ENCODE peak calls at places on chromosome 15, in six cellular contexts. B is HFF-Myc, K is Calu3, Q is nephron progenitor cell, T is foreskin fibroblast, G is heart left ventricle. N is an unnamed sample.

GRCh38 chr15:70508561-70509281 is 254.6 kb downstream of the UACA start:
- DNase-seq in B (peak), K (peak), Q (no peak), T (peak), G (no peak), N (peak)

GRCh38 chr15:38564557-38565286 is at the start of gene RASGRP1:
- DNase-seq in B (no peak), K (peak), Q (peak), T (peak), G (peak), N (no peak)

GRCh38 chr15:81156324-81156723 is 22.3 kb downstream of the CFAP161 start:
- DNase-seq in B (no peak), K (no peak), Q (no peak), T (no peak), G (no peak), N (no peak)

GRCh38 chr15:91950631-91951384 is 97.3 kb downstream of the SLCO3A1 start:
- DNase-seq in B (no peak), K (no peak), Q (no peak), T (no peak), G (no peak), N (no peak)

GRCh38 chr15:68277131-68277604 is 377 bp upstream of the FEM1B start:
- DNase-seq in B (no peak), K (no peak), Q (no peak), T (peak), G (peak), N (no peak)

GRCh38 chr15:49628379-49628778 is 7.5 kb downstream of the DTWD1 start:
- DNase-seq in B (no peak), K (no peak), Q (no peak), T (no peak), G (no peak), N (no peak)

GRCh38 chr15:88342666-88343065 is 86.1 kb upstream of the NTRK3 start:
- DNase-seq in B (no peak), K (no peak), Q (no peak), T (no peak), G (no peak), N (no peak)

GRCh38 chr15:80599359-80599758 is 95.8 kb upstream of the ABHD17C start:
- DNase-seq in B (peak), K (no peak), Q (no peak), T (peak), G (no peak), N (no peak)

GRCh38 chr15:63003836-63004610 is 38.5 kb upstream of the TPM1 start:
- DNase-seq in B (no peak), K (no peak), Q (no peak), T (no peak), G (no peak), N (no peak)

GRCh38 chr15:68488290-68488689 is 56.3 kb upstream of the ITGA11 start:
- DNase-seq in B (no peak), K (no peak), Q (no peak), T (no peak), G (no peak), N (no peak)

GRCh38 chr15:73982251-73982962 is 9.7 kb downstream of the STOML1 start:
- DNase-seq in B (peak), K (peak), Q (no peak), T (peak), G (peak), N (no peak)

GRCh38 chr15:98651581-98652220 is 3.4 kb downstream of the IGF1R start:
- DNase-seq in B (no peak), K (no peak), Q (no peak), T (peak), G (no peak), N (no peak)

GRCh38 chr15:33201376-33202189 is 7.1 kb upstream of the FMN1 start:
- DNase-seq in B (peak), K (peak), Q (peak), T (peak), G (no peak), N (no peak)

GRCh38 chr15:85607842-85608241 is 186.9 kb downstream of the KLHL25 start:
- DNase-seq in B (no peak), K (no peak), Q (no peak), T (peak), G (peak), N (no peak)

GRCh38 chr15:66838671-66839239 is 136.7 kb downstream of the SMAD6 start:
- DNase-seq in B (no peak), K (no peak), Q (no peak), T (peak), G (no peak), N (no peak)

GRCh38 chr15:99409097-99409473 is 156.7 kb upstream of the MEF2A start:
- DNase-seq in B (no peak), K (peak), Q (no peak), T (peak), G (peak), N (no peak)

GRCh38 chr15:71136159-71137137 is 21.2 kb downstream of the THSD4 start:
- DNase-seq in B (peak), K (peak), Q (no peak), T (peak), G (peak), N (no peak)

GRCh38 chr15:57312323-57313133 is 63.8 kb upstream of the CGNL1 start:
- DNase-seq in B (no peak), K (no peak), Q (no peak), T (peak), G (no peak), N (no peak)

GRCh38 chr15:63611217-63611616 is 14.0 kb downstream of the FBXL22 start:
- DNase-seq in B (no peak), K (no peak), Q (no peak), T (no peak), G (no peak), N (no peak)

GRCh38 chr15:99507732-99508571 is 57.8 kb upstream of the MEF2A start:
- DNase-seq in B (no peak), K (no peak), Q (no peak), T (peak), G (peak), N (no peak)

GRCh38 chr15:80856400-80856799 is 77.2 kb downstream of the CEMIP start:
- DNase-seq in B (no peak), K (peak), Q (no peak), T (no peak), G (no peak), N (no peak)

GRCh38 chr15:38996111-38996541 is 431.5 kb upstream of the RASGRP1 start:
- DNase-seq in B (peak), K (no peak), Q (no peak), T (peak), G (no peak), N (peak)

GRCh38 chr15:99105516-99106341 is 849 bp downstream of the SYNM start:
- DNase-seq in B (no peak), K (peak), Q (peak), T (peak), G (peak), N (no peak)

GRCh38 chr15:56772868-56773639 is 39.7 kb upstream of the ZNF280D start:
- DNase-seq in B (no peak), K (no peak), Q (no peak), T (peak), G (no peak), N (no peak)

GRCh38 chr15:39692464-39693327 is 89.9 kb downstream of the FSIP1 start:
- DNase-seq in B (no peak), K (no peak), Q (peak), T (no peak), G (no peak), N (no peak)

GRCh38 chr15:66563126-66563525 is 2.7 kb downstream of the LCTL start:
- DNase-seq in B (no peak), K (no peak), Q (no peak), T (no peak), G (no peak), N (no peak)

GRCh38 chr15:31256385-31257265 is 70.0 kb upstream of the KLF13 start:
- DNase-seq in B (no peak), K (no peak), Q (no peak), T (no peak), G (no peak), N (no peak)

GRCh38 chr15:84748274-84749110 is at the start of gene ZNF592:
- DNase-seq in B (no peak), K (peak), Q (peak), T (peak), G (peak), N (peak)

GRCh38 chr15:49079340-49080039 is 33.2 kb upstream of the SECISBP2L start:
- DNase-seq in B (no peak), K (no peak), Q (no peak), T (no peak), G (no peak), N (no peak)

GRCh38 chr15:80242132-80242769 is 9.8 kb downstream of the CTXND1 start:
- DNase-seq in B (no peak), K (peak), Q (peak), T (peak), G (no peak), N (no peak)

GRCh38 chr15:69290346-69291164 is 8.2 kb upstream of the PAQR5 start:
- DNase-seq in B (no peak), K (no peak), Q (no peak), T (no peak), G (peak), N (no peak)

GRCh38 chr15:63792584-63792983 is 41.2 kb downstream of the HERC1 start:
- DNase-seq in B (no peak), K (no peak), Q (no peak), T (no peak), G (no peak), N (no peak)

GRCh38 chr15:83571820-83572707 is 81.9 kb upstream of the ADAMTSL3 start:
- DNase-seq in B (peak), K (no peak), Q (no peak), T (peak), G (no peak), N (peak)

GRCh38 chr15:32956006-32956405 is 238.2 kb downstream of the GREM1 start:
- DNase-seq in B (peak), K (peak), Q (peak), T (peak), G (no peak), N (peak)

GRCh38 chr15:66124626-66125025 is 128.9 kb downstream of the MEGF11 start:
- DNase-seq in B (no peak), K (no peak), Q (no peak), T (no peak), G (no peak), N (no peak)

GRCh38 chr15:93378547-93378946 is 289.5 kb upstream of the RGMA start:
- DNase-seq in B (no peak), K (no peak), Q (no peak), T (no peak), G (no peak), N (no peak)

GRCh38 chr15:67024322-67024997 is 40.9 kb upstream of the SMAD3 start:
- DNase-seq in B (peak), K (peak), Q (no peak), T (peak), G (peak), N (peak)

DNA sequence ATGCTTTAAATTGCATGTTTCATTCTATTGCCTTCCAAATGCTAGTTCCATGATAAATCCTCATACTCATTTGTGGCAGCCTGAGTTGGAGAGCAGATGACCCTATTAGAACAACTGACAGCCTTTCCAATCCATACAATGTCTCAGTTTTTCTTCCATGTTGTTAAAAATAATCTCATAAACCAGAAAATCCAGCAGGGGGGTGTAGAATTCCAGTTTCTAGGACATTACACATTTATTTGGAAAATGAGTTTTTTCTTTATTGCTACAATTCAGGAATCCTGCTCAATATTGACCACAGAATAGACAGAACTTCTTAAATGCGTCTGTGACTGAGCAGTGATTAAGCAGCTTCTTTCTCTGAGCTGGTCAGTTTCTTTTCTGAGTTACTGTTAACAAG is 174.2 kb upstream of the ATP10A start:
- DNase-seq in B (no peak), K (no peak), Q (no peak), T (no peak), G (no peak), N (no peak)
- TF ChIP-seq CTCF in B (no peak), K (no peak), Q (no peak), T (no peak), G (no peak), N (no peak)

GRCh38 chr15:89353991-89354390 is 19.4 kb upstream of the POLG start:
- DNase-seq in B (no peak), K (no peak), Q (no peak), T (no peak), G (no peak), N (no peak)

GRCh38 chr15:89358755-89359439 is 24.3 kb upstream of the POLG start:
- DNase-seq in B (no peak), K (peak), Q (peak), T (peak), G (peak), N (peak)

GRCh38 chr15:89358435-89358754 is 23.8 kb upstream of the POLG start:
- DNase-seq in B (no peak), K (no peak), Q (no peak), T (no peak), G (no peak), N (no peak)

GRCh38 chr15:89359471-89360293 is 25.1 kb upstream of the POLG start:
- DNase-seq in B (no peak), K (no peak), Q (no peak), T (no peak), G (no peak), N (no peak)

DNA sequence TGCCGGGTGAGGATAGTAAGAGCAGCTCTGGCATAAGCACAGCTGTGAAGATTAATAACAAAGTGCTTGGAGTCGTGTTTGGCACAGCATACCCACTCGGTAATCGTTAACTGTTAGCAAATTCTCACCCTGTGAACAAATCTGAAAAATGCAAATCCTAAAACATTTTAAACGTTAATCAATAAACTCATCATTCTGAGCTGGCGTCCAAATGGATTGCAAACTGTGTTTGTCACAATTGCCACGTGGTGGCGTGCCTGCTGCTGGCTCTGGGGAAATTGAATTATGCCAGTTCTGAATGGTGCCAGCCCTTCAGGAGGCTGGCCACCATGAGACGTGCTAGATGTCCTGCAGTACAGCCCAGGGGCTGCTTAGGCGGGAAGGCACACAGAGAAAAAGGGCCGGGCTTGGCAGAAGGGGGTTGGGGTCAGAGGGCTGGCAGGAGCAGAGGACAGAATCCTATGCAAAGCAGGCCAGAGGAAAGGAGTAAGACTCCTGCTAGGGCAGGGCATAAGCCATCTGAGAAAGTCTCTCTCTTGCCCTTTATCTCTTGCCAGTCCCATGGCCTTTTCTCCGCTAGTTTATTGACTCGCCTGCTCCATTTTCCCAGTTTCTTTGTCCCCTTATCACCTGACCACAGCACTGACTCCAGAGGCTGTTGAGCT is 22.1 kb upstream of the POLG start:
- DNase-seq in B (no peak), K (peak), Q (no peak), T (peak), G (no peak), N (no peak)
- TF ChIP-seq CTCF in B (peak), K (peak), Q (peak), T (peak), G (no peak), N (peak)

GRCh38 chr15:64833690-64834089 is 8.0 kb upstream of the PLEKHO2 start:
- DNase-seq in B (no peak), K (no peak), Q (no peak), T (no peak), G (no peak), N (no peak)
- TF ChIP-seq CTCF in B (no peak), K (no peak), Q (no peak), T (no peak), G (no peak), N (no peak)

GRCh38 chr15:47688573-47689086 is 28.7 kb upstream of the SEMA6D start:
- DNase-seq in B (peak), K (no peak), Q (no peak), T (peak), G (no peak), N (peak)

DNA sequence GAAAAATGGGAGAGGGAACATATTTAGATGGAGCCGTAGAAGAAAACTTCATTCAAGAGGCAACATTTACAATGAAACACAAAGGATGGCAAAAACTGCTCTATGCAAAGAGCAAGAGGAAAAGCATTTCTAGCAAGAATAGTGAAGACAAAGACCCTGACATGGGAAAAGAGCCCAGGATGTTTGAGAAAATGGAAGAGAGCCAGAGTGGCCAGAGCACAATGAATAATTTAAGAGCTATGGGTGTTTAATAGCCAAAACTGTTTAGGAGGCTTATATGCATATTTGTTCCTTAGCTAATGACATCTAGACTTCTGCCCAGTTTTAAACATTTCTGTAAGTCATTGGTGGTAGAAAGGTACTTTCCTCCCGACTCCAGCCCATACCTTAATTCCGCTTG is 25.4 kb upstream of the SEMA6D start:
- DNase-seq in B (no peak), K (no peak), Q (no peak), T (no peak), G (no peak), N (no peak)
- TF ChIP-seq CTCF in B (no peak), K (no peak), Q (no peak), T (no peak), G (no peak), N (no peak)

GRCh38 chr15:52727825-52728224 is 48.6 kb upstream of the ATOSA start:
- DNase-seq in B (peak), K (no peak), Q (no peak), T (no peak), G (no peak), N (no peak)

GRCh38 chr15:52730594-52730993 is 51.4 kb upstream of the ATOSA start:
- DNase-seq in B (no peak), K (no peak), Q (no peak), T (no peak), G (no peak), N (no peak)

GRCh38 chr15:52730163-52730562 is 51.0 kb upstream of the ATOSA start:
- DNase-seq in B (peak), K (peak), Q (no peak), T (peak), G (no peak), N (peak)

GRCh38 chr15:52728899-52729298 is 49.7 kb upstream of the ATOSA start:
- DNase-seq in B (peak), K (no peak), Q (no peak), T (peak), G (no peak), N (peak)

GRCh38 chr15:52726195-52726594 is 47.0 kb upstream of the ATOSA start:
- DNase-seq in B (no peak), K (no peak), Q (no peak), T (no peak), G (no peak), N (no peak)
- TF ChIP-seq CTCF in B (no peak), K (no peak), Q (no peak), T (no peak), G (no peak), N (no peak)

GRCh38 chr15:78620021-78620838 is 566 bp downstream of the CHRNA3 start:
- DNase-seq in B (no peak), K (no peak), Q (peak), T (peak), G (no peak), N (no peak)

GRCh38 chr15:78618064-78618463 is 2.7 kb downstream of the CHRNA3 start:
- DNase-seq in B (no peak), K (no peak), Q (no peak), T (no peak), G (no peak), N (no peak)

GRCh38 chr15:78619022-78619950 is 1.5 kb downstream of the CHRNA3 start:
- DNase-seq in B (no peak), K (no peak), Q (no peak), T (no peak), G (no peak), N (no peak)

GRCh38 chr15:78617131-78617915 is 3.5 kb downstream of the CHRNA3 start:
- DNase-seq in B (no peak), K (no peak), Q (no peak), T (no peak), G (no peak), N (no peak)

GRCh38 chr15:78618490-78618934 is 2.3 kb downstream of the CHRNA3 start:
- DNase-seq in B (peak), K (peak), Q (peak), T (peak), G (peak), N (peak)
- TF ChIP-seq CTCF in B (peak), K (peak), Q (peak), T (peak), G (peak), N (peak)

DNA sequence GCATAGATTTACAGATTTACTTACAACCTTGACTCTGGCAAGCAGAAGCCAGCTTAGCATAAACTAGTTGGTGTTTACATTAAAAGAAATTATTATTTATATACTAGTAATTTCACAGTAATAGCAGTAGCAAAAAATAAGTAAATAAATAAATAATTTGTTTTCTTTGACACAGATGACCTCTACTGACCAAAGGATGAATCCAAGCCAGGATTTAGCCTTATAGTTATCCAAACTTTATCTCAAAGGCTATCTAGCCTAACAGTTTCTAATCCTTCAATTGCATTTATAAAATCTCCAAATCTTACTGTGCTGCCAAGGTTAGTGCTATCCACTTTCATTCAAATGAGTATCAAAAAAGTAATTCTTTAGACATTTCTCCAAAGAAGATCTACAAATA is 64.3 kb downstream of the FRMD5 start:
- DNase-seq in B (no peak), K (no peak), Q (no peak), T (peak), G (no peak), N (no peak)
- TF ChIP-seq CTCF in B (no peak), K (no peak), Q (no peak), T (no peak), G (no peak), N (peak)

N was measured in AG09319.